ENCODE peak calls at places on chromosomes 2 and 18, in four cellular contexts. D, F, E and H are unnamed samples. For H3K4me1, the result is how much of the 10 kb centered on the place peaks cover.

GRCh38 chr2:43075906-43076585 is 150.4 kb downstream of the ZFP36L2 start:
- DNase-seq in D (no peak), F (no peak), E (no peak), H (no peak)

GRCh38 chr2:21183306-21183705 is 59.5 kb downstream of the TDRD15 start:
- DNase-seq in D (no peak), F (no peak), E (no peak), H (no peak)

GRCh38 chr18:47323158-47323557 is 71.7 kb upstream of the SKOR2 start:
- DNase-seq in D (no peak), F (no peak), E (no peak), H (no peak)

GRCh38 chr2:221388891-221389290 is 183.2 kb downstream of the EPHA4 start:
- DNase-seq in D (no peak), F (no peak), E (no peak), H (no peak)

GRCh38 chr18:22136395-22136794 is 33.0 kb upstream of the GATA6 start:
- DNase-seq in D (no peak), F (no peak), E (no peak), H (no peak)

GRCh38 chr2:127648321-127648720 is 2.4 kb downstream of the GPR17 start:
- DNase-seq in D (no peak), F (no peak), E (no peak), H (no peak)

GRCh38 chr2:23900133-23900926 is 26.6 kb downstream of the ATAD2B start:
- DNase-seq in D (no peak), F (no peak), E (no peak), H (no peak)

GRCh38 chr2:3654031-3654430 is 4.0 kb upstream of the ALLC start:
- DNase-seq in D (no peak), F (no peak), E (no peak), H (no peak)

GRCh38 chr2:71865391-71865965 is 282.2 kb downstream of the CYP26B1 start:
- DNase-seq in D (no peak), F (no peak), E (no peak), H (no peak)

GRCh38 chr2:186603208-186603765 is 13.4 kb downstream of the ITGAV start:
- DNase-seq in D (no peak), F (no peak), E (no peak), H (no peak)

GRCh38 chr18:77899972-77900754 is 650.5 kb downstream of the GALR1 start:
- DNase-seq in D (peak), F (no peak), E (no peak), H (no peak)

GRCh38 chr2:224520064-224520463 is 65.1 kb downstream of the CUL3 start:
- DNase-seq in D (no peak), F (peak), E (no peak), H (peak)

GRCh38 chr2:160703648-160704585 is 210.3 kb upstream of the RBMS1 start:
- DNase-seq in D (no peak), F (no peak), E (no peak), H (peak)

GRCh38 chr2:113851640-113852039 is 38.2 kb upstream of the ACTR3 start:
- DNase-seq in D (no peak), F (no peak), E (no peak), H (no peak)

GRCh38 chr2:85409719-85410583 is at the start of gene CAPG:
- DNase-seq in D (peak), F (no peak), E (no peak), H (no peak)
- TF ChIP-seq KDM1A in D (no peak), F (no peak), E (no peak), H (no peak)

DNA sequence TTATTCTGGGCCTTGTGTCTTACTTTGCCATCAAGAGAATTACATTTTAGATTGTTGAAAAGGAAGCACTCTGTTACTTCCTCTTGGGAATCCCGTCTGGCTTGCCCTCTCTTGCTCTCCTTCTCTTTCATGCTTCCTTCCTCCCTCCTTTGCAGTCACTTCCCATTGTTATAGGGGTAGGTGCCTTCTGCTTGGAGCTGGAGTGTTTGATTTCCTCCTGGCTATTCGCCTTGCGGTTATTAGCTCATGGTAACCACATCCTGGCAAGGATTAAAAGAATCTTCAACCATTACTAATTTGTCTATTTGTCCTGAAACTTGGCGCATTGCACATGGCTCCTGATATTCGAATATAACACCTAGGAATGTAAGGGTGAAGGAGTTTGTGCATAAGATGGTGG is 115.0 kb downstream of the CERS6 start:
- DNase-seq in D (no peak), F (no peak), E (no peak), H (no peak)
- H3K4me1 ChIP-seq in D (under half), F (under half), E (under half), H (under half)

DNA sequence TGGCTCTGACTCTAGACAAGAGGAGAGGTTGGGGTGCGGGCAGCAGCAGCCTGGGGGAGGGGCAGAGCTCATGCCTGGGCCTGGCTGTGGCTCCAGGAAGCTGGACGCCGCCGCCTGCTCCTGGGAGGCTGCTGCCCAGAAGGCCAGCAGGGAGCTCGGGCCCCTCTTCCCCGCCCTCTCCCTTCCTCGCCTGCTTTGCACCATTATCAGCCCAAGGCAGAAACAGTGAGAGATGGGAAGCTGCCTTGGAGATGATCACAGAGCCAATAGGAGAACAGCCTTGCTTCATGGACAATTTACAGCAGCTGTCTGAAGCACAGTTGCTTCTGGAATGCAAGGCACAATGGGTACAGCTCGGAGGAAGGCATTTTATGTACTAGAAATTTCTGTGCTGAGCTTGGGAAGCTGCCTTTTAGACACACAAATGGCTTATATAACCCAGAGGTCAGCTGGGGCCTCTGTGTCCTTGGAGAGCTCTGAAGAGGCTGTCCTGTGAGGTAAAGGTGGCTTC is 55.3 kb upstream of the AFF3 start:
- DNase-seq in D (no peak), F (no peak), E (no peak), H (no peak)
- TF ChIP-seq POLR2AphosphoS5 in D (no peak), F (no peak), E (no peak), H (no peak)

DNA sequence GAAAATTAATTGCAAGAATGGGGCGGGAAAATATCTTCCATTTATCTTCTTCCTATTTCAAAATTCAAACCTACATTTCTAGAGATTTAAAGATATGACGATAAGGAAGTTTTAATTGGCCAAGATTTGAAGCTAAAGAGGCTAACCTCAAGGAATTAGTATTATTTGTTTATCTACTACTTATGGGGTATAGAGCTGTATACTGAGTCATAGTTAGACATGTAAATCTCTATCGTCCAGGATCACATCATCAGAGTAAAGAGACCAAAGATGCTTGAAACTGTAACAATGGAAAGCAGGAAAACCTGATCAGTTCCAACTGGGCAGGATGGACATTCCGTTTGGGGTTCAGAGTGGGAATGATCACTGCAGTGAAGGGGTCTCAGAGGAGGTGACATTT is 95.2 kb upstream of the KLF7 start:
- DNase-seq in D (no peak), F (no peak), E (no peak), H (no peak)
- TF ChIP-seq KDM1A in D (no peak), F (no peak), E (no peak), H (no peak)